ENCODE peak calls at places on chromosomes 12 and 14, in six cellular contexts. One of them, this sample, is unnamed.

GRCh38 chr12:108822458-108823205 is 34.8 kb downstream of the SSH1 start:
- DNase-seq in iris pigment epithelial cell: no peak
- DNase-seq in kidney tubule cell: no peak
- DNase-seq in foreskin keratinocyte: no peak
- DNase-seq in T follicular helper cell: no peak
- DNase-seq in NCI-H774: no peak
- DNase-seq in this sample: peak; percentile 72

GRCh38 chr12:46521145-46521544 is 148.6 kb upstream of the SLC38A2 start:
- DNase-seq in iris pigment epithelial cell: no peak
- DNase-seq in foreskin keratinocyte: no peak
- DNase-seq in T follicular helper cell: no peak
- DNase-seq in NCI-H774: no peak
- DNase-seq in kidney tubule cell: no peak
- DNase-seq in this sample: no peak

GRCh38 chr12:97837401-97837800 is 374.8 kb downstream of the RMST start:
- DNase-seq in iris pigment epithelial cell: peak; percentile 37
- DNase-seq in foreskin keratinocyte: peak; percentile 49
- DNase-seq in T follicular helper cell: no peak
- DNase-seq in kidney tubule cell: peak; percentile 63
- DNase-seq in NCI-H774: no peak
- DNase-seq in this sample: no peak

GRCh38 chr12:54385251-54385914 is 850 bp upstream of the ZNF385A start:
- DNase-seq in NCI-H774: no peak
- DNase-seq in foreskin keratinocyte: no peak
- DNase-seq in kidney tubule cell: no peak
- DNase-seq in iris pigment epithelial cell: no peak
- DNase-seq in T follicular helper cell: no peak
- DNase-seq in this sample: no peak

GRCh38 chr12:34396861-34397590 is 374.7 kb downstream of the ALG10 start:
- DNase-seq in NCI-H774: no peak
- DNase-seq in T follicular helper cell: no peak
- DNase-seq in foreskin keratinocyte: no peak
- DNase-seq in kidney tubule cell: no peak
- DNase-seq in iris pigment epithelial cell: no peak
- DNase-seq in this sample: no peak

GRCh38 chr14:52801014-52801708 is 9.8 kb upstream of the GNPNAT1 start:
- DNase-seq in iris pigment epithelial cell: peak; percentile 78
- DNase-seq in foreskin keratinocyte: peak; percentile 55
- DNase-seq in T follicular helper cell: no peak
- DNase-seq in kidney tubule cell: peak; percentile 96
- DNase-seq in NCI-H774: no peak
- DNase-seq in this sample: no peak

GRCh38 chr14:98176910-98177309 is 1095.1 kb downstream of the BCL11B start:
- DNase-seq in iris pigment epithelial cell: no peak
- DNase-seq in T follicular helper cell: no peak
- DNase-seq in NCI-H774: no peak
- DNase-seq in kidney tubule cell: no peak
- DNase-seq in foreskin keratinocyte: no peak
- DNase-seq in this sample: no peak

GRCh38 chr14:88856786-88857366 is 32.4 kb downstream of the TTC8 start:
- DNase-seq in iris pigment epithelial cell: peak; percentile 49
- DNase-seq in T follicular helper cell: no peak
- DNase-seq in kidney tubule cell: no peak
- DNase-seq in NCI-H774: no peak
- DNase-seq in foreskin keratinocyte: no peak
- DNase-seq in this sample: no peak

GRCh38 chr12:11836964-11837286 is 187.5 kb downstream of the ETV6 start:
- DNase-seq in iris pigment epithelial cell: no peak
- DNase-seq in NCI-H774: no peak
- DNase-seq in foreskin keratinocyte: no peak
- DNase-seq in T follicular helper cell: no peak
- DNase-seq in kidney tubule cell: no peak
- DNase-seq in this sample: no peak

GRCh38 chr12:113422030-113422900 is at the start of gene SDSL:
- DNase-seq in iris pigment epithelial cell: peak; percentile 77
- DNase-seq in kidney tubule cell: peak; percentile 97
- DNase-seq in foreskin keratinocyte: peak; percentile 81
- DNase-seq in T follicular helper cell: no peak
- DNase-seq in NCI-H774: peak; percentile 56
- DNase-seq in this sample: peak; percentile 46

GRCh38 chr14:32134448-32135070 is 57.5 kb downstream of the ARHGAP5 start:
- DNase-seq in iris pigment epithelial cell: peak; percentile 65
- DNase-seq in foreskin keratinocyte: peak; percentile 85
- DNase-seq in NCI-H774: no peak
- DNase-seq in kidney tubule cell: no peak
- DNase-seq in T follicular helper cell: no peak
- DNase-seq in this sample: no peak

GRCh38 chr12:46523863-46524770 is 151.5 kb upstream of the SLC38A2 start:
- DNase-seq in T follicular helper cell: peak; percentile 9
- DNase-seq in NCI-H774: no peak
- DNase-seq in kidney tubule cell: peak; percentile 98
- DNase-seq in foreskin keratinocyte: peak; percentile 98
- DNase-seq in iris pigment epithelial cell: peak; percentile 98
- DNase-seq in this sample: peak; percentile 97

GRCh38 chr12:121713257-121714155 is 954 bp downstream of the TMEM120B start:
- DNase-seq in iris pigment epithelial cell: peak; percentile 22
- DNase-seq in foreskin keratinocyte: no peak
- DNase-seq in T follicular helper cell: no peak
- DNase-seq in kidney tubule cell: no peak
- DNase-seq in NCI-H774: no peak
- DNase-seq in this sample: no peak

GRCh38 chr12:59929091-59929490 is 333.3 kb downstream of the SLC16A7 start:
- DNase-seq in iris pigment epithelial cell: peak; percentile 63
- DNase-seq in foreskin keratinocyte: peak; percentile 96
- DNase-seq in kidney tubule cell: peak; percentile 55
- DNase-seq in T follicular helper cell: no peak
- DNase-seq in NCI-H774: no peak
- DNase-seq in this sample: no peak

GRCh38 chr14:94623422-94623809 is 11.2 kb downstream of the SERPINA3 start:
- DNase-seq in NCI-H774: no peak
- DNase-seq in iris pigment epithelial cell: no peak
- DNase-seq in foreskin keratinocyte: no peak
- DNase-seq in T follicular helper cell: no peak
- DNase-seq in kidney tubule cell: no peak
- DNase-seq in this sample: no peak

GRCh38 chr14:100104523-100105300 is 39.5 kb downstream of the EVL start:
- DNase-seq in T follicular helper cell: no peak
- DNase-seq in kidney tubule cell: no peak
- DNase-seq in foreskin keratinocyte: peak; percentile 29
- DNase-seq in NCI-H774: no peak
- DNase-seq in iris pigment epithelial cell: peak; percentile 75
- DNase-seq in this sample: peak; percentile 43

GRCh38 chr12:65952737-65953209 is 128.5 kb downstream of the HMGA2 start:
- DNase-seq in foreskin keratinocyte: peak; percentile 59
- DNase-seq in NCI-H774: no peak
- DNase-seq in T follicular helper cell: no peak
- DNase-seq in kidney tubule cell: peak; percentile 54
- DNase-seq in iris pigment epithelial cell: peak; percentile 45
- DNase-seq in this sample: no peak

GRCh38 chr12:3751151-3752095 is 1.5 kb downstream of the CRACR2A start:
- DNase-seq in T follicular helper cell: no peak
- DNase-seq in kidney tubule cell: no peak
- DNase-seq in foreskin keratinocyte: no peak
- DNase-seq in iris pigment epithelial cell: no peak
- DNase-seq in NCI-H774: no peak
- DNase-seq in this sample: no peak

GRCh38 chr14:64507376-64508156 is 3.0 kb downstream of the ZBTB1 start:
- DNase-seq in foreskin keratinocyte: peak; percentile 74
- DNase-seq in NCI-H774: no peak
- DNase-seq in kidney tubule cell: peak; percentile 70
- DNase-seq in iris pigment epithelial cell: peak; percentile 67
- DNase-seq in T follicular helper cell: no peak
- DNase-seq in this sample: peak; percentile 41

This sample was measured in lung microvascular endothelial cell.